ENCODE peak calls at places on chromosomes 13 and 19, in six cellular contexts. P is PC-9, E is suprapubic skin, B is endodermal cell, T is thoracic aorta, A is HCT116. X is an unnamed sample.
A peak's percentile ranks its signal among the peaks of the same experiment; 100 is the strongest.

GRCh38 chr13:39840201-39840600 is 184.7 kb downstream of the COG6 start:
- DNase-seq in P (no peak), E (no peak), B (no peak), T (no peak), A (no peak), X (no peak)

GRCh38 chr13:52003551-52003950 is 7.7 kb downstream of the ATP7B start:
- DNase-seq in P (no peak), E (no peak), B (peak; percentile 75), T (no peak), A (no peak), X (no peak)

GRCh38 chr19:8571006-8571411 is 6.2 kb downstream of the MYO1F start:
- DNase-seq in P (peak; percentile 63), E (peak; percentile 62), B (no peak), T (no peak), A (no peak), X (no peak)

GRCh38 chr13:109785892-109786450 is 412 bp downstream of the IRS2 start:
- DNase-seq in P (peak; percentile 19), E (no peak), B (no peak), T (no peak), A (no peak), X (no peak)

GRCh38 chr13:26061947-26062346 is 10.1 kb upstream of the SHISA2 start:
- DNase-seq in P (no peak), E (no peak), B (no peak), T (no peak), A (no peak), X (peak; percentile 23)

GRCh38 chr19:14418743-14419037 is 451 bp downstream of the DDX39A start:
- DNase-seq in P (no peak), E (no peak), B (no peak), T (no peak), A (no peak), X (no peak)

GRCh38 chr13:37682496-37682895 is 83.9 kb upstream of the POSTN start:
- DNase-seq in P (no peak), E (no peak), B (no peak), T (no peak), A (no peak), X (no peak)

GRCh38 chr19:35063940-35064818 is 22.7 kb downstream of the HPN start:
- DNase-seq in P (no peak), E (no peak), B (no peak), T (no peak), A (no peak), X (no peak)

GRCh38 chr19:42097461-42097860 is 21.5 kb downstream of the ZNF574 start:
- DNase-seq in P (no peak), E (no peak), B (no peak), T (no peak), A (no peak), X (no peak)

GRCh38 chr19:43777163-43777700 is 3.5 kb downstream of the KCNN4 start:
- DNase-seq in P (peak; percentile 79), E (no peak), B (no peak), T (no peak), A (no peak), X (no peak)

GRCh38 chr13:95503662-95504061 is 48.9 kb upstream of the CLDN10 start:
- DNase-seq in P (no peak), E (no peak), B (no peak), T (no peak), A (no peak), X (no peak)

GRCh38 chr13:91372813-91373420 is 25.4 kb downstream of the MIR17HG start:
- DNase-seq in P (no peak), E (no peak), B (no peak), T (no peak), A (no peak), X (no peak)

GRCh38 chr19:35959040-35959967 is 23.1 kb downstream of the LRFN3 start:
- DNase-seq in P (no peak), E (no peak), B (peak; percentile 71), T (no peak), A (no peak), X (no peak)

GRCh38 chr13:44218501-44219240 is 155.0 kb upstream of the SERP2 start:
- DNase-seq in P (no peak), E (peak; percentile 73), B (no peak), T (peak; percentile 25), A (no peak), X (no peak)

GRCh38 chr19:18251587-18252369 is 22.5 kb downstream of the IQCN start:
- DNase-seq in P (peak; percentile 70), E (peak; percentile 86), B (peak; percentile 95), T (peak; percentile 31), A (peak; percentile 74), X (peak; percentile 20)

GRCh38 chr19:14059093-14059480 is 2.8 kb downstream of the PALM3 start:
- DNase-seq in P (no peak), E (no peak), B (peak; percentile 81), T (no peak), A (no peak), X (no peak)

GRCh38 chr13:86741762-86742285 is 929.3 kb upstream of the SLITRK5 start:
- DNase-seq in P (no peak), E (no peak), B (no peak), T (no peak), A (no peak), X (no peak)

GRCh38 chr13:33229446-33230177 is 55.9 kb downstream of the STARD13 start:
- DNase-seq in P (no peak), E (no peak), B (no peak), T (no peak), A (no peak), X (no peak)

GRCh38 chr13:44768775-44769578 is 192.8 kb upstream of the TSC22D1 start:
- DNase-seq in P (no peak), E (no peak), B (no peak), T (no peak), A (no peak), X (no peak)

GRCh38 chr13:46751811-46752635 is 44.9 kb downstream of the ESD start:
- DNase-seq in P (no peak), E (no peak), B (no peak), T (no peak), A (no peak), X (no peak)

GRCh38 chr19:12785431-12786011 is 5.8 kb upstream of the JUNB start:
- DNase-seq in P (no peak), E (peak; percentile 64), B (peak; percentile 51), T (no peak), A (no peak), X (no peak)

GRCh38 chr13:19618925-19619324 is 14.5 kb upstream of the MPHOSPH8 start:
- DNase-seq in P (no peak), E (no peak), B (peak; percentile 75), T (no peak), A (peak; percentile 35), X (no peak)

GRCh38 chr19:36331353-36332228 is 47.4 kb downstream of the ZFP14 start:
- DNase-seq in P (peak; percentile 93), E (peak; percentile 85), B (peak; percentile 99), T (peak; percentile 24), A (no peak), X (peak; percentile 84)

GRCh38 chr19:45782820-45783785 is 813 bp upstream of the DMPK start:
- DNase-seq in P (peak; percentile 73), E (no peak), B (peak; percentile 51), T (no peak), A (no peak), X (no peak)

GRCh38 chr19:51799998-51800848 is 5.3 kb downstream of the FPR3 start:
- DNase-seq in P (no peak), E (no peak), B (no peak), T (no peak), A (no peak), X (no peak)

GRCh38 chr13:106100261-106100919 is 435.1 kb downstream of the EFNB2 start:
- DNase-seq in P (peak; percentile 86), E (no peak), B (peak; percentile 93), T (no peak), A (peak; percentile 46), X (no peak)

GRCh38 chr19:31694761-31695160 is 345.5 kb upstream of the TSHZ3 start:
- DNase-seq in P (no peak), E (no peak), B (no peak), T (no peak), A (no peak), X (no peak)

GRCh38 chr19:56930647-56931592 is 90.4 kb upstream of the PEG3 start:
- DNase-seq in P (no peak), E (no peak), B (no peak), T (no peak), A (no peak), X (no peak)

GRCh38 chr13:74288361-74288911 is 154.2 kb upstream of the KLF12 start:
- DNase-seq in P (no peak), E (no peak), B (peak; percentile 59), T (no peak), A (no peak), X (no peak)

GRCh38 chr13:99991013-99991805 is 9.6 kb downstream of the ZIC2 start:
- DNase-seq in P (no peak), E (no peak), B (peak; percentile 85), T (no peak), A (no peak), X (no peak)
- H3K27me3 ChIP-seq in P (no peaks in the 10 kb centered on the region), E (peaks cover 100% of the 10 kb centered on the region), B (peaks cover 43% of the 10 kb centered on the region), T (peaks cover 84% of the 10 kb centered on the region), A (peaks cover 34% of the 10 kb centered on the region), X (peaks cover 96% of the 10 kb centered on the region)

GRCh38 chr19:50551034-50551712 is 17.1 kb downstream of the LRRC4B start:
- DNase-seq in P (no peak), E (no peak), B (peak; percentile 48), T (no peak), A (no peak), X (no peak)

GRCh38 chr19:50554212-50554611 is 14.0 kb downstream of the LRRC4B start:
- DNase-seq in P (no peak), E (no peak), B (peak; percentile 35), T (no peak), A (no peak), X (no peak)

GRCh38 chr19:50553134-50553703 is 15.0 kb downstream of the LRRC4B start:
- DNase-seq in P (no peak), E (no peak), B (peak; percentile 36), T (no peak), A (no peak), X (no peak)

GRCh38 chr19:50551713-50552187 is 16.5 kb downstream of the LRRC4B start:
- DNase-seq in P (no peak), E (no peak), B (peak; percentile 58), T (no peak), A (no peak), X (no peak)

GRCh38 chr19:50552540-50552939 is 15.7 kb downstream of the LRRC4B start:
- DNase-seq in P (no peak), E (no peak), B (no peak), T (no peak), A (no peak), X (no peak)
- H3K27ac ChIP-seq in P (no peak overlapping the region), E (no peak overlapping the region), B (no peak overlapping the region), T (no peak overlapping the region), A (no peak overlapping the region), X (no peak overlapping the region)

DNA sequence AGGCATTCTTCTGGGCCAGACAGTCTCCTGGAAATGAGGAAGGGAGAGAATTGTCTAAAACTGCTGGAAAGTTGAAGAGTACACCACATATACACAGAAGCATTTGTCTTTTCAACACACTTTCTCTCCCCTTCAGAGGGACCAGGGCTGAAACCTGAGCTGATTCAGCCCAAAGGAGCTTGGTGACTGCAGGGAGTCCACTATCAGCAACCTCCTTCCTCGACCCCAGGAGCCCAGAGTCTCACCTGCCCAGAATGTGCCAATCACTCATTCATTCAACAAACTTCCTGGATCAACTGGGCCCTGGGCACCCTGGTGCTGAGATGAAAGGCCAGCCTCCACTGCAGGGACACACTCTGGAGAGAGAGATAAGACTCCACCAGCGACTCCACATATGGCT is 128.9 kb upstream of the VSTM2B start:
- DNase-seq in P (no peak), E (no peak), B (no peak), T (no peak), A (no peak), X (no peak)
- H3K27me3 ChIP-seq in P (peaks cover 91% of the 10 kb centered on the region), E (no peaks in the 10 kb centered on the region), B (no peaks in the 10 kb centered on the region), T (no peaks in the 10 kb centered on the region), A (peaks cover 29% of the 10 kb centered on the region), X (no peaks in the 10 kb centered on the region)

GRCh38 chr13:98475521-98475920 is 101.4 kb downstream of the STK24 start:
- DNase-seq in P (peak; percentile 38), E (peak; percentile 51), B (peak; percentile 94), T (no peak), A (no peak), X (no peak)
- H3K27ac ChIP-seq in P (peak overlapping the region; percentile 94), E (no peak overlapping the region), B (peak overlapping the region; percentile 36), T (no peak overlapping the region), A (no peak overlapping the region), X (no peak overlapping the region)